ENCODE peak calls at places on chromosomes 5 and 9, in eight cellular contexts. K, Z, B, H, X, S, N and O are unnamed samples.

GRCh38 chr9:78035369-78035993 is 3.9 kb upstream of the GNAQ start:
- DNase-seq in N (peak), Z (peak), X (peak), B (peak), H (peak), S (peak), K (peak), O (peak)

GRCh38 chr5:179804599-179804947 is 2.1 kb downstream of the MGAT4B start:
- DNase-seq in B (no peak), N (no peak), K (no peak), H (no peak), Z (no peak), S (no peak), X (no peak), O (no peak)

GRCh38 chr5:157026789-157027424 is 32.0 kb downstream of the HAVCR1 start:
- DNase-seq in K (peak), X (no peak), B (no peak), H (no peak), S (no peak), N (peak), Z (no peak), O (no peak)

GRCh38 chr5:56460681-56461191 is 227.6 kb upstream of the ANKRD55 start:
- DNase-seq in X (peak), Z (no peak), H (no peak), K (peak), S (no peak), N (no peak), B (no peak), O (no peak)

GRCh38 chr9:88732128-88732527 is 197.2 kb downstream of the NXNL2 start:
- DNase-seq in X (no peak), S (no peak), B (peak), N (no peak), Z (no peak), H (peak), K (no peak), O (peak)

GRCh38 chr5:23389543-23390215 is 117.7 kb upstream of the PRDM9 start:
- DNase-seq in X (no peak), N (no peak), Z (no peak), B (no peak), K (no peak), S (peak), H (no peak), O (no peak)

GRCh38 chr5:150065886-150066285 is 20.5 kb downstream of the CSF1R start:
- DNase-seq in K (no peak), Z (peak), H (peak), B (peak), N (no peak), S (peak), X (no peak), O (no peak)

GRCh38 chr9:69579749-69580581 is 92.2 kb downstream of the APBA1 start:
- DNase-seq in K (no peak), X (peak), H (no peak), S (no peak), B (no peak), N (no peak), Z (no peak), O (no peak)

GRCh38 chr9:124254261-124254682 is 3.5 kb upstream of the NEK6 start:
- DNase-seq in B (peak), S (no peak), X (no peak), N (no peak), H (no peak), K (no peak), Z (no peak), O (no peak)

GRCh38 chr5:122844136-122844915 is 1.1 kb upstream of the SNX24 start:
- DNase-seq in N (peak), X (peak), B (no peak), K (no peak), H (no peak), Z (no peak), S (no peak), O (no peak)

GRCh38 chr5:74833537-74834266 is 32.5 kb downstream of the FAM169A start:
- DNase-seq in Z (no peak), B (no peak), K (no peak), X (peak), N (no peak), H (no peak), S (no peak), O (no peak)

GRCh38 chr5:137221914-137222313 is 277.2 kb downstream of the SPOCK1 start:
- DNase-seq in N (no peak), Z (no peak), H (no peak), B (no peak), K (peak), X (no peak), S (no peak), O (no peak)

GRCh38 chr5:113278976-113279375 is 155.8 kb downstream of the TSSK1B start:
- DNase-seq in N (no peak), K (no peak), H (peak), B (no peak), X (no peak), Z (no peak), S (no peak), O (peak)

GRCh38 chr9:18072967-18073366 is 401.0 kb upstream of the ADAMTSL1 start:
- DNase-seq in Z (peak), K (no peak), H (no peak), B (no peak), N (no peak), S (no peak), X (no peak), O (no peak)

GRCh38 chr5:129082225-129083136 is 12.1 kb upstream of the ISOC1 start:
- DNase-seq in K (no peak), Z (no peak), H (no peak), B (no peak), X (no peak), N (no peak), S (no peak), O (no peak)

GRCh38 chr5:177356756-177357458 is 817 bp upstream of the RGS14 start:
- DNase-seq in S (no peak), Z (no peak), K (no peak), H (no peak), X (no peak), B (no peak), N (no peak), O (no peak)

GRCh38 chr5:30438785-30439184 is 754.7 kb upstream of the CDH6 start:
- DNase-seq in S (no peak), N (peak), K (no peak), H (no peak), B (no peak), X (no peak), Z (no peak), O (no peak)

GRCh38 chr9:95044731-95045508 is 272.6 kb downstream of the FANCC start:
- DNase-seq in X (no peak), B (peak), H (no peak), N (peak), Z (no peak), S (no peak), K (no peak), O (no peak)
- TF ChIP-seq CTCF in X (no peak), B (peak), H (peak), N (peak), Z (no peak), S (peak), K (no peak), O (no peak)

GRCh38 chr5:6448622-6449464 is at the start of gene UBE2QL1:
- DNase-seq in B (no peak), S (no peak), X (no peak), K (peak), H (no peak), Z (no peak), N (peak), O (peak)

GRCh38 chr5:6448141-6448491 is 543 bp upstream of the UBE2QL1 start:
- DNase-seq in X (no peak), B (no peak), N (no peak), Z (no peak), H (no peak), K (no peak), S (no peak), O (no peak)

GRCh38 chr5:6450235-6450860 is 1.7 kb downstream of the UBE2QL1 start:
- DNase-seq in S (no peak), N (peak), X (no peak), H (no peak), Z (no peak), K (no peak), B (no peak), O (no peak)

GRCh38 chr5:6447384-6448140 is 1.1 kb upstream of the UBE2QL1 start:
- DNase-seq in S (no peak), N (no peak), Z (no peak), X (no peak), B (no peak), K (no peak), H (no peak), O (no peak)

DNA sequence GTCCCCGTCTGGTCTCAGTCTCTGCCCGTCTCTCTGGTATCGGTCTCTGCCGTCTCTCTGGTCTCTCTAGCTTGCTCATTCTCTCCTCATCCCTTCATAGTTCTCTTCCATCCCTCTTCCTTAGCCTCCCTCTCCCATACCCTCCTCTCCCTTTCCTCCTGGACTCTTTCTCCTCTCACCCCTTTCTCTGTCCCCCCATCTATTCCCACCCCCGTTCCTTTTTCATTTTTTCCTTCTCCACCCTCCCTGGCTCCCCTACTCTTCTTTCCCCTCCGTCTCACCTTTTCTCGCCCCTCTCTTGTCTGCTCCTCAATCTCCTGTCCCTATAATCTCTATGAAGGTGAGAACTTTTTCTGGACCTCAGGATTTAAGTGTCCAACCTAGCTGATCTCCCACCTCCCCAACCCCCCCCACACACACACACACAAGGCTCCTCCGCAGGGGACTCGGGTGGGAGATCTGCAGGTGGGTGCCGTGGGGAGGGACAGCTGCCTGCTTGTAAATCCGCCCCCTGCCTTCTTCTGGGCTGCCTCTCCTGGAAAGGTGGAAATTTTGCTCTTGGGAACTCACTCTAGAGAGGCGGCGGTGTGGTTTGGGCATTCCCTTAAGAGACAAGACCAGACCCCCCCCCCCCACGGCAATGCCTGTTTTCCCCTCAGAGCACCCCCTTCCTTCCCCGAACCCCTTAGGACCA is 953 bp downstream of the UBE2QL1 start:
- DNase-seq in B (no peak), H (no peak), X (no peak), K (no peak), N (peak), S (no peak), Z (no peak), O (no peak)
- H3K4me3 ChIP-seq in B (peak), H (no peak), X (no peak), K (no peak), N (peak), S (peak), Z (no peak), O (no peak)

GRCh38 chr5:173673295-173674170 is 57.1 kb upstream of the BOD1 start:
- DNase-seq in N (no peak), H (no peak), K (no peak), X (no peak), Z (no peak), S (no peak), B (no peak), O (no peak)
- TF ChIP-seq CTCF in N (no peak), H (no peak), K (no peak), X (no peak), Z (no peak), S (no peak), B (no peak), O (no peak)

GRCh38 chr9:133702798-133703570 is 35.2 kb downstream of the SARDH start:
- DNase-seq in X (no peak), K (no peak), N (peak), B (peak), S (no peak), Z (no peak), H (no peak), O (no peak)
- H3K4me3 ChIP-seq in X (no peak), K (no peak), N (no peak), B (peak), S (peak), Z (no peak), H (no peak), O (no peak)